ENCODE peak calls at places on chromosome 15, in ten cellular contexts. C is fibroblast of lung, A is breast epithelium, T is psoas muscle, P is OCI-LY7, U is AG04450, H is testis, Z is suprapubic skin, O is heart left ventricle, N is Peyer's patch. S is an unnamed sample.

GRCh38 chr15:101191242-101191641 is 60.6 kb downstream of the CHSY1 start:
- DNase-seq in N (no peak), H (no peak), C (no peak), T (no peak), Z (no peak), O (no peak), U (no peak), A (no peak), P (no peak), S (no peak)

GRCh38 chr15:96325579-96326331 is 4.7 kb upstream of the NR2F2 start:
- DNase-seq in H (no peak), A (no peak), T (no peak), N (no peak), O (no peak), Z (no peak), C (peak; percentile 81), U (no peak), P (no peak), S (no peak)

GRCh38 chr15:23420806-23421575 is 26.1 kb downstream of the GOLGA6L2 start:
- DNase-seq in T (peak; percentile 21), P (no peak), U (no peak), O (no peak), Z (peak; percentile 65), H (no peak), N (no peak), A (peak; percentile 42), C (no peak), S (no peak)

GRCh38 chr15:63238796-63239195 is 38.6 kb upstream of the APH1B start:
- DNase-seq in N (no peak), Z (no peak), H (no peak), O (no peak), P (no peak), U (no peak), C (peak; percentile 87), T (no peak), A (no peak), S (no peak)

GRCh38 chr15:97729270-97729669 is 231.2 kb upstream of the ARRDC4 start:
- DNase-seq in N (no peak), P (no peak), A (no peak), T (no peak), C (no peak), H (no peak), O (no peak), U (no peak), Z (no peak), S (no peak)

GRCh38 chr15:84398763-84399701 is 163.5 kb downstream of the GOLGA6L4 start:
- DNase-seq in C (no peak), H (peak; percentile 8), Z (peak; percentile 73), U (no peak), T (peak; percentile 36), A (no peak), O (peak; percentile 21), N (no peak), P (no peak), S (no peak)

GRCh38 chr15:39431371-39431770 is 149.5 kb upstream of the THBS1 start:
- DNase-seq in N (no peak), C (peak; percentile 74), O (no peak), H (no peak), T (no peak), A (no peak), Z (no peak), U (no peak), P (no peak), S (no peak)

GRCh38 chr15:62426387-62426956 is 261.4 kb upstream of the C2CD4B start:
- DNase-seq in U (no peak), P (no peak), T (no peak), H (no peak), Z (no peak), O (no peak), C (peak; percentile 88), N (no peak), A (no peak), S (no peak)

GRCh38 chr15:96359371-96359771 is 28.9 kb downstream of the NR2F2 start:
- DNase-seq in H (no peak), Z (no peak), C (no peak), A (no peak), N (no peak), U (no peak), O (no peak), P (no peak), T (no peak), S (no peak)

GRCh38 chr15:95447486-95447885 is 883.0 kb upstream of the NR2F2 start:
- DNase-seq in P (no peak), T (no peak), U (no peak), N (no peak), O (no peak), H (no peak), A (no peak), Z (no peak), C (no peak), S (no peak)

GRCh38 chr15:84840741-84841429 is 23.7 kb downstream of the ALPK3 start:
- DNase-seq in N (no peak), A (no peak), C (peak; percentile 63), Z (no peak), P (no peak), O (peak; percentile 92), H (peak; percentile 49), T (peak; percentile 93), U (no peak), S (no peak)

GRCh38 chr15:91922701-91923279 is 69.3 kb downstream of the SLCO3A1 start:
- DNase-seq in T (no peak), P (no peak), N (no peak), U (no peak), C (no peak), O (no peak), H (no peak), A (no peak), Z (no peak), S (no peak)

GRCh38 chr15:98823012-98823458 is 174.7 kb downstream of the IGF1R start:
- DNase-seq in P (no peak), T (no peak), U (peak; percentile 75), O (no peak), A (no peak), Z (no peak), H (no peak), C (peak; percentile 93), N (no peak), S (no peak)

GRCh38 chr15:72873379-72874233 is 90.0 kb upstream of the ADPGK start:
- DNase-seq in U (no peak), A (no peak), Z (no peak), C (peak; percentile 3), N (no peak), O (no peak), T (peak; percentile 94), H (no peak), P (no peak), S (no peak)

GRCh38 chr15:57861039-57861638 is 154.6 kb downstream of the POLR2M start:
- DNase-seq in P (peak; percentile 52), N (no peak), U (peak; percentile 44), Z (no peak), O (no peak), H (peak; percentile 38), C (peak; percentile 46), A (no peak), T (no peak), S (peak; percentile 56)

DNA sequence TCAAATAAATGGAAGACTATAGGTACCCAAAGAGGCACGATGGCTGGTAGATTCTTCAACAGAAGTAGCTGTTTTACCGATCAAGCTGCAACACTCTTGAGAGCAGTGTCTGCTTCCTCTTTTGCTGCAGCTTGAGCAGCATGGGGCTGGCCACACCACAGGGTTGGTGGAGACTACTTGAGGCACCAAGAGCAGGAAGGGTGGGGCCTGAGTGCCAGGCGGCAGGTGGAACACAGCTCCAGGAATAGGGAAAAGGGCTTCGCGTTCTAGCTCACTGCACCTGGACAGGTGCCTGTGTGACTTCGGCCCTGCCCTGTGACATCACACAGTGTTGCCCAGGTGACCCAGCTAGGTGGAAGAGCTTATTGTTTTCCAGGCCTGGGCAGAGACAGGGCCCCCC is at the start of gene CCDC33:
- DNase-seq in Z (no peak), N (peak; percentile 20), O (no peak), C (no peak), U (no peak), T (no peak), P (peak; percentile 3), H (no peak), A (no peak), S (no peak)
- H3K4me3 ChIP-seq in Z (no peak within 1 kb of the TSS), N (no peak within 1 kb of the TSS), O (no peak within 1 kb of the TSS), C (no peak within 1 kb of the TSS), U (no peak within 1 kb of the TSS), T (no peak within 1 kb of the TSS), P (no peak within 1 kb of the TSS), H (no peak within 1 kb of the TSS), A (no peak within 1 kb of the TSS), S (no peak within 1 kb of the TSS)

GRCh38 chr15:55266547-55266946 is 23.1 kb downstream of the RAB27A start:
- DNase-seq in T (no peak), Z (no peak), O (no peak), H (no peak), C (no peak), N (no peak), U (no peak), A (no peak), P (no peak), S (no peak)

GRCh38 chr15:55268054-55268695 is 21.4 kb downstream of the RAB27A start:
- DNase-seq in O (no peak), C (no peak), H (no peak), U (no peak), A (no peak), P (no peak), Z (no peak), N (no peak), T (no peak), S (no peak)

GRCh38 chr15:55270301-55270700 is 19.3 kb downstream of the RAB27A start:
- DNase-seq in P (no peak), Z (no peak), H (no peak), O (no peak), U (no peak), N (no peak), A (no peak), C (no peak), T (no peak), S (no peak)

GRCh38 chr15:55267401-55268053 is 22.1 kb downstream of the RAB27A start:
- DNase-seq in U (no peak), H (peak; percentile 42), O (peak; percentile 50), A (no peak), C (peak; percentile 83), Z (no peak), N (peak; percentile 81), T (peak; percentile 61), P (no peak), S (peak; percentile 77)
- H3K4me3 ChIP-seq in U (no peak overlapping the region), H (no peak overlapping the region), O (no peak overlapping the region), A (no peak overlapping the region), C (no peak overlapping the region), Z (no peak overlapping the region), N (peak overlapping the region; percentile 15), T (no peak overlapping the region), P (no peak overlapping the region), S (peak overlapping the region; percentile 30)

GRCh38 chr15:75335313-75335704 is 554 bp upstream of the COMMD4 start:
- DNase-seq in H (no peak), Z (no peak), O (no peak), P (no peak), U (no peak), A (no peak), T (no peak), C (no peak), N (no peak), S (no peak)
- H3K4me3 ChIP-seq in H (peak overlapping the region; percentile 66), Z (peak overlapping the region; percentile 66), O (peak overlapping the region; percentile 62), P (peak overlapping the region; percentile 93), U (peak overlapping the region; percentile 85), A (peak overlapping the region; percentile 80), T (peak overlapping the region; percentile 94), C (peak overlapping the region; percentile 5), N (peak overlapping the region; percentile 91), S (peak overlapping the region; percentile 47)

DNA sequence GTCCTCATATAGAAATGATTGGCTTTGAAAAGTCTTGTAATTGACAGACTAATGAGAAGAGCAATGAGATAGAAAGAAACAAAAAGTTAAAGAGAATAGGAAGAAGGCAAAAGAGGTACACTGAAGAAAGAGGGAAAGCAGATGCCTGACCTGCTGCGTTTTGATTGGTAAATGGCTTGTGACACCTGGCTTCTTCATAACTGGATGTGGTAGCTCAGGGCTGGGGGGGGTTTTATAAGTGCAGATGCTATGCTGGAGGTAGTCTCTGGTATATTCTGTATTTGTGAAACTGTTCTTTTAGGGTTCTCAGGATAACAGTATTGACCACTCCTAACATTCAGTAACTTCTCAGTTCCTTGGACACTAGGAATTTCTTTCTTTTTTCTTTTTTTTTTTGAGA is 1.4 kb downstream of the STARD9 start:
- DNase-seq in A (no peak), O (no peak), N (no peak), T (no peak), P (peak; percentile 36), H (no peak), Z (no peak), U (no peak), C (no peak), S (no peak)
- H3K4me3 ChIP-seq in A (no peak overlapping the region), O (no peak overlapping the region), N (peak overlapping the region; percentile 83), T (peak overlapping the region; percentile 90), P (peak overlapping the region; percentile 79), H (no peak overlapping the region), Z (no peak overlapping the region), U (no peak overlapping the region), C (peak overlapping the region; percentile 59), S (no peak overlapping the region)

S was measured in CD4-positive, alpha-beta memory T cell.